ENCODE peak calls at places on chromosomes 1 and 21, in four cellular contexts. One of them, this sample, is unnamed.
A peak's percentile ranks its signal among the peaks of the same experiment; 100 is the strongest.

GRCh38 chr1:74584185-74584584 is 71.8 kb upstream of the LRRC53 start:
- DNase-seq in thyroid gland: no peak
- DNase-seq in lower leg skin: no peak
- DNase-seq in HepG2: no peak
- DNase-seq in this sample: no peak

GRCh38 chr1:2290171-2290578 is 62.1 kb downstream of the SKI start:
- DNase-seq in HepG2: no peak
- DNase-seq in thyroid gland: no peak
- DNase-seq in lower leg skin: no peak
- DNase-seq in this sample: no peak

GRCh38 chr1:37360011-37360410 is 114.4 kb upstream of the ZC3H12A start:
- DNase-seq in thyroid gland: peak; percentile 50
- DNase-seq in HepG2: no peak
- DNase-seq in lower leg skin: no peak
- DNase-seq in this sample: no peak

GRCh38 chr1:171983584-171983983 is 142.3 kb downstream of the DNM3 start:
- DNase-seq in thyroid gland: no peak
- DNase-seq in lower leg skin: no peak
- DNase-seq in HepG2: no peak
- DNase-seq in this sample: no peak

GRCh38 chr1:75188892-75189291 is 54.7 kb downstream of the LHX8 start:
- DNase-seq in thyroid gland: no peak
- DNase-seq in HepG2: no peak
- DNase-seq in lower leg skin: no peak
- DNase-seq in this sample: no peak

GRCh38 chr1:230090194-230090711 is 23.2 kb downstream of the GALNT2 start:
- DNase-seq in lower leg skin: no peak
- DNase-seq in thyroid gland: no peak
- DNase-seq in HepG2: peak; percentile 53
- DNase-seq in this sample: no peak

GRCh38 chr1:209926045-209926444 is 12.0 kb upstream of the SYT14 start:
- DNase-seq in lower leg skin: no peak
- DNase-seq in thyroid gland: peak; percentile 60
- DNase-seq in HepG2: no peak
- DNase-seq in this sample: no peak

GRCh38 chr1:64497484-64497883 is 27.6 kb downstream of the CACHD1 start:
- DNase-seq in lower leg skin: no peak
- DNase-seq in HepG2: no peak
- DNase-seq in thyroid gland: no peak
- DNase-seq in this sample: no peak

GRCh38 chr1:18926315-18927081 is 24.1 kb upstream of the ALDH4A1 start:
- DNase-seq in lower leg skin: peak; percentile 72
- DNase-seq in thyroid gland: peak; percentile 39
- DNase-seq in HepG2: no peak
- DNase-seq in this sample: peak; percentile 88

GRCh38 chr1:156894711-156895407 is 1.3 kb downstream of the PEAR1 start:
- DNase-seq in lower leg skin: no peak
- DNase-seq in thyroid gland: peak; percentile 24
- DNase-seq in HepG2: no peak
- DNase-seq in this sample: peak; percentile 68

GRCh38 chr21:34204021-34204420 is 130.6 kb downstream of the MRPS6 start:
- DNase-seq in lower leg skin: no peak
- DNase-seq in thyroid gland: no peak
- DNase-seq in HepG2: no peak
- DNase-seq in this sample: no peak

GRCh38 chr1:35886606-35887431 is 3.8 kb downstream of the AGO1 start:
- DNase-seq in lower leg skin: no peak
- DNase-seq in HepG2: peak; percentile 20
- DNase-seq in thyroid gland: no peak
- DNase-seq in this sample: no peak

GRCh38 chr1:178169649-178170048 is 75.7 kb downstream of the RASAL2 start:
- DNase-seq in thyroid gland: no peak
- DNase-seq in HepG2: no peak
- DNase-seq in lower leg skin: no peak
- DNase-seq in this sample: no peak

GRCh38 chr1:89780721-89781120 is 40.1 kb upstream of the LRRC8D start:
- DNase-seq in lower leg skin: no peak
- DNase-seq in HepG2: peak; percentile 31
- DNase-seq in thyroid gland: no peak
- DNase-seq in this sample: no peak

GRCh38 chr1:215083408-215083961 is 948 bp downstream of the KCNK2 start:
- DNase-seq in HepG2: no peak
- DNase-seq in thyroid gland: peak; percentile 65
- DNase-seq in lower leg skin: no peak
- DNase-seq in this sample: no peak

GRCh38 chr1:174656409-174657059 is 208.8 kb downstream of the GPR52 start:
- DNase-seq in thyroid gland: no peak
- DNase-seq in lower leg skin: no peak
- DNase-seq in HepG2: no peak
- DNase-seq in this sample: no peak

GRCh38 chr21:25639167-25639921 is at the start of gene JAM2:
- DNase-seq in lower leg skin: no peak
- DNase-seq in thyroid gland: peak; percentile 14
- DNase-seq in HepG2: no peak
- DNase-seq in this sample: peak; percentile 63

GRCh38 chr1:12460911-12461621 is 156.9 kb downstream of the DHRS3 start:
- DNase-seq in thyroid gland: peak; percentile 73
- DNase-seq in HepG2: no peak
- DNase-seq in lower leg skin: no peak
- DNase-seq in this sample: peak; percentile 73

GRCh38 chr1:68363346-68363745 is 86.4 kb downstream of the RPE65 start:
- DNase-seq in HepG2: no peak
- DNase-seq in lower leg skin: no peak
- DNase-seq in thyroid gland: no peak
- DNase-seq in this sample: no peak

GRCh38 chr1:6246497-6247295 is 2.7 kb downstream of the HES3 start:
- DNase-seq in HepG2: peak; percentile 54
- DNase-seq in thyroid gland: peak; percentile 76
- DNase-seq in lower leg skin: peak; percentile 75
- DNase-seq in this sample: peak; percentile 81

GRCh38 chr1:109185357-109185756 is 28.4 kb upstream of the SARS1 start:
- DNase-seq in thyroid gland: peak; percentile 67
- DNase-seq in HepG2: no peak
- DNase-seq in lower leg skin: no peak
- DNase-seq in this sample: no peak

GRCh38 chr21:33197546-33197945 is 32.2 kb upstream of the IFNAR2 start:
- DNase-seq in HepG2: no peak
- DNase-seq in lower leg skin: no peak
- DNase-seq in thyroid gland: peak; percentile 52
- DNase-seq in this sample: no peak

GRCh38 chr1:31062867-31063380 is 2.6 kb downstream of the PUM1 start:
- DNase-seq in thyroid gland: no peak
- DNase-seq in lower leg skin: no peak
- DNase-seq in HepG2: no peak
- DNase-seq in this sample: no peak

GRCh38 chr1:151972533-151973270 is 21.0 kb downstream of the S100A10 start:
- DNase-seq in lower leg skin: no peak
- DNase-seq in HepG2: no peak
- DNase-seq in thyroid gland: peak; percentile 52
- DNase-seq in this sample: no peak

GRCh38 chr1:57796609-57797008 is 372.7 kb upstream of the DAB1 start:
- DNase-seq in lower leg skin: no peak
- DNase-seq in HepG2: no peak
- DNase-seq in thyroid gland: no peak
- DNase-seq in this sample: no peak

GRCh38 chr21:38486221-38486620 is 12.1 kb downstream of the ERG start:
- DNase-seq in thyroid gland: no peak
- DNase-seq in HepG2: no peak
- DNase-seq in lower leg skin: no peak
- DNase-seq in this sample: no peak

GRCh38 chr1:172144445-172145060 is 275.9 kb upstream of the C1orf105 start:
- DNase-seq in thyroid gland: peak; percentile 21
- DNase-seq in lower leg skin: peak; percentile 85
- DNase-seq in HepG2: no peak
- DNase-seq in this sample: peak; percentile 85

GRCh38 chr1:33348676-33349080 is 27.8 kb upstream of the A3GALT2 start:
- DNase-seq in lower leg skin: no peak
- DNase-seq in thyroid gland: no peak
- DNase-seq in HepG2: no peak
- DNase-seq in this sample: no peak

GRCh38 chr1:152328801-152329391 is 3.9 kb upstream of the FLG start:
- DNase-seq in HepG2: no peak
- DNase-seq in thyroid gland: no peak
- DNase-seq in lower leg skin: no peak
- DNase-seq in this sample: no peak

GRCh38 chr1:21703318-21703963 is 34.3 kb upstream of the RAP1GAP start:
- DNase-seq in thyroid gland: no peak
- DNase-seq in lower leg skin: no peak
- DNase-seq in HepG2: peak; percentile 39
- DNase-seq in this sample: no peak

GRCh38 chr1:94875794-94876193 is 51.1 kb downstream of the CNN3 start:
- DNase-seq in thyroid gland: peak; percentile 22
- DNase-seq in HepG2: no peak
- DNase-seq in lower leg skin: no peak
- DNase-seq in this sample: no peak

GRCh38 chr1:157359309-157360020 is 192.8 kb downstream of the FCRL5 start:
- DNase-seq in thyroid gland: no peak
- DNase-seq in HepG2: no peak
- DNase-seq in lower leg skin: no peak
- DNase-seq in this sample: no peak

GRCh38 chr1:29789221-29789909 is 553.0 kb downstream of the PTPRU start:
- DNase-seq in thyroid gland: no peak
- DNase-seq in lower leg skin: no peak
- DNase-seq in HepG2: no peak
- DNase-seq in this sample: no peak

GRCh38 chr1:153663211-153663610 is 4.7 kb downstream of the SNAPIN start:
- DNase-seq in HepG2: no peak
- DNase-seq in lower leg skin: no peak
- DNase-seq in thyroid gland: no peak
- DNase-seq in this sample: no peak

GRCh38 chr1:31421404-31422040 is 8.5 kb downstream of the SERINC2 start:
- DNase-seq in HepG2: no peak
- DNase-seq in thyroid gland: no peak
- DNase-seq in lower leg skin: no peak
- DNase-seq in this sample: no peak

GRCh38 chr1:171985639-171986038 is 144.3 kb downstream of the DNM3 start:
- DNase-seq in HepG2: no peak
- DNase-seq in thyroid gland: no peak
- DNase-seq in lower leg skin: no peak
- DNase-seq in this sample: no peak

GRCh38 chr1:156638189-156638588 is 3.7 kb upstream of the BCAN start:
- DNase-seq in HepG2: no peak
- DNase-seq in thyroid gland: no peak
- DNase-seq in lower leg skin: no peak
- DNase-seq in this sample: no peak

GRCh38 chr1:43936470-43937151 is 3.0 kb downstream of the ARTN start:
- DNase-seq in thyroid gland: peak; percentile 55
- DNase-seq in lower leg skin: no peak
- DNase-seq in HepG2: peak; percentile 48
- DNase-seq in this sample: peak; percentile 54
- H3K4me3 ChIP-seq in thyroid gland: no peak overlapping the region
- H3K4me3 ChIP-seq in lower leg skin: no peak overlapping the region
- H3K4me3 ChIP-seq in HepG2: peak overlapping the region; percentile 50
- H3K4me3 ChIP-seq in this sample: peak overlapping the region; percentile 52

GRCh38 chr1:234997201-234998173 is 131.2 kb downstream of the TOMM20 start:
- DNase-seq in lower leg skin: peak; percentile 98
- DNase-seq in HepG2: peak; percentile 94
- DNase-seq in thyroid gland: peak; percentile 100
- DNase-seq in this sample: peak; percentile 95
- TF ChIP-seq POLR2A in lower leg skin: no peak
- TF ChIP-seq POLR2A in HepG2: peak; percentile 56
- TF ChIP-seq POLR2A in thyroid gland: no peak
- TF ChIP-seq POLR2A in this sample: peak; percentile 62

DNA sequence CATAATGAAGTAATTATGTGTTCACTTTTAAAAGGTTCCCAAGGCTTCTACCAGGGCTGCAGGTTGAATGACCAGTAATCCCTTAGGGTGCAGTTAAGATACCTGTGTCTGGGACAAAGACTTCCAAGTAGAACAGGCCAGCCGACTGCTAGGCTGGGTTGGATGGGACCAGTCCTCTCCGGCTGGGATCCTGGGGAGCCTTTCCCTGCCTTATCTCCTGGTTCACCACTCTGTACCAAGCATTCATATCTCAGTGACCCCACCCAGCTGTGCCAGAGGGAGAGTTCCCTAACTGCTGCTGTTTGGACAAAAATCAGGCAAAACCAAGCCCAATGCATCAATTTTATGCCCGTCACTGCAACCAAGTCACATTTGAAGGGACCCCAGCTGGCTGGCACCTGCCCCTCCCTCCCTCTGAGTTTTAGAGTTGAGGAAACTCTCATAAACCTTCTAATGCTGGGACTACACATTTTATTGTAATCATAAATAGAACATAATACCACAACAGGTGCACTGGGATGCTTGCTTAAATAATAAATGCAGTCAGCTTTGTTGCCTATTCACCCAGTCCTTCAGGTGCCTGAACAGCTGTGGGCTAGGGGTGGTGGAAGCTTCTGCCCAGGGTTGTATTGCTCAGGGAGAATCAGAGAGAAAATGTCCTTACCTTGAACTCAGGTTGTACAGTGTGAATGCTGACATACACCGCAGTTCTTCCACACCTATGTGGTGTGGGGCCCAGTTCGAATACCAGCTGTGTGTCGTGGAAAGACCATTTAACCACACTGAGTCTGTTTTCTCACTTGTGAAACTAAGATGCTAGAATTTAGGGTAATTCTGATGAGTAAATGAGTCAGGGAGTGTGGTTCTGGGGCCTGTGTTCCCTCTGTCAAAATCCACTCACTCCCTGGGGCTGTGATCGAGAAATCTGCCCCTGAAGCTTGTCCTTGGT is 115.9 kb upstream of the ATP1A1 start:
- DNase-seq in lower leg skin: no peak
- DNase-seq in thyroid gland: no peak
- DNase-seq in HepG2: no peak
- DNase-seq in this sample: no peak
- H3K4me3 ChIP-seq in lower leg skin: no peak overlapping the region
- H3K4me3 ChIP-seq in thyroid gland: no peak overlapping the region
- H3K4me3 ChIP-seq in HepG2: no peak overlapping the region
- H3K4me3 ChIP-seq in this sample: no peak overlapping the region

DNA sequence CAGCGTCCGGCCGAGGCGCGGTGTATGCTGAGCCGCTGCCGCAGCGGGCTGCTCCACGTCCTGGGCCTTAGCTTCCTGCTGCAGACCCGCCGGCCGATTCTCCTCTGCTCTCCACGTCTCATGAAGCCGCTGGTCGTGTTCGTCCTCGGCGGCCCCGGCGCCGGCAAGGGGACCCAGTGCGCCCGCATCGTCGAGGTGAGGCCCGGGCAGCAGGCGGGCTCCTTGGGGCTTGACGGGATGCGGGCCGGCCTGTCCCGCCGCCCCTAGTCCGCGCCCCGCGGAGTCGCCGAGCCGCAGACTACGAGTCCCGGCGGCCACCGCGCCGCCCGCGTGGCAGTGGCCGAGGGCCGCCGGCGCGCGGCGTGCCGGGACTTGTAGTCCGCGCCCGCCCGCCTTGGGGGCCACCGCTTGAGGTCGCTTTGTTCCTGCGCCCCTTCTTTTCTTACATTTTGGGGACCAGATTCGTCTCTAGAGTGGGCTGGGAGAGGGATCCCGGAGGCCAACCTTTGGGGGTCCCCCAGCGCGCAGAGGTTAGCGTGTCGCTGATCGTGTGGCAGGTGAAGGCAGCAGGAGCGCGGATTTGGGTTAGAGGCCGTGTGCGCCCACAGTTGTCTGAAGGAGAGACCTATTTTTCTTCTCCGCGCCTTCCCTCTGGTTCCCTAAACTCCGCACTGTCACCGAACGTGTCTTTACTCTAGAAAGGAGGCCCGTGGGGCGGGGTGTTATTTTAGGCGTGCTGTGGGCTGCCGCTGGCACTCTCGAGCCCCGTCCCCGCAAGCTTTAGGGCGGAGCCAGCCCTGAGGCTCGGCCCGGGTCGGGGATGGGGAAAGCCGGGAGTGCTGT is 553 bp downstream of the CMPK1 start:
- DNase-seq in thyroid gland: peak; percentile 76
- DNase-seq in HepG2: peak; percentile 58
- DNase-seq in lower leg skin: peak; percentile 67
- DNase-seq in this sample: peak; percentile 89
- TF ChIP-seq POLR2A in thyroid gland: peak; percentile 11
- TF ChIP-seq POLR2A in HepG2: peak; percentile 83
- TF ChIP-seq POLR2A in lower leg skin: no peak
- TF ChIP-seq POLR2A in this sample: peak; percentile 45

This sample was measured in heart left ventricle.